ENCODE peak calls at places on chromosomes 12 and 14, in ten cellular contexts. One of them, this sample, is unnamed.

GRCh38 chr12:89280833-89281533 is 71.3 kb downstream of the DUSP6 start:
- DNase-seq in epithelial cell of prostate: no peak
- DNase-seq in pancreas: no peak
- DNase-seq in brain microvascular endothelial cell: no peak
- DNase-seq in SHP77: no peak
- DNase-seq in tibial artery: no peak
- DNase-seq in HTR-8/SVneo: no peak
- DNase-seq in central memory CD8-positive, alpha-beta T cell: no peak
- DNase-seq in HFFc6: no peak
- DNase-seq in NCI-H1436: no peak
- DNase-seq in this sample: peak; percentile 5

GRCh38 chr12:571795-572531 is 91.3 kb downstream of the NINJ2 start:
- DNase-seq in epithelial cell of prostate: no peak
- DNase-seq in pancreas: peak; percentile 48
- DNase-seq in brain microvascular endothelial cell: no peak
- DNase-seq in SHP77: no peak
- DNase-seq in tibial artery: peak; percentile 38
- DNase-seq in HTR-8/SVneo: no peak
- DNase-seq in central memory CD8-positive, alpha-beta T cell: no peak
- DNase-seq in HFFc6: no peak
- DNase-seq in NCI-H1436: no peak
- DNase-seq in this sample: peak; percentile 62

GRCh38 chr12:1013618-1014489 is 22.8 kb downstream of the ERC1 start:
- DNase-seq in epithelial cell of prostate: peak; percentile 71
- DNase-seq in pancreas: no peak
- DNase-seq in brain microvascular endothelial cell: peak; percentile 81
- DNase-seq in SHP77: no peak
- DNase-seq in tibial artery: peak; percentile 27
- DNase-seq in HTR-8/SVneo: no peak
- DNase-seq in central memory CD8-positive, alpha-beta T cell: no peak
- DNase-seq in HFFc6: peak; percentile 71
- DNase-seq in NCI-H1436: no peak
- DNase-seq in this sample: no peak

GRCh38 chr14:37472906-37473305 is 122.1 kb downstream of the FOXA1 start:
- DNase-seq in epithelial cell of prostate: no peak
- DNase-seq in pancreas: no peak
- DNase-seq in brain microvascular endothelial cell: no peak
- DNase-seq in SHP77: no peak
- DNase-seq in tibial artery: no peak
- DNase-seq in HTR-8/SVneo: no peak
- DNase-seq in central memory CD8-positive, alpha-beta T cell: no peak
- DNase-seq in HFFc6: no peak
- DNase-seq in NCI-H1436: no peak
- DNase-seq in this sample: no peak

GRCh38 chr14:100246809-100247428 is 8.0 kb downstream of the YY1 start:
- DNase-seq in epithelial cell of prostate: no peak
- DNase-seq in pancreas: no peak
- DNase-seq in brain microvascular endothelial cell: no peak
- DNase-seq in SHP77: peak; percentile 41
- DNase-seq in tibial artery: no peak
- DNase-seq in HTR-8/SVneo: peak; percentile 61
- DNase-seq in central memory CD8-positive, alpha-beta T cell: no peak
- DNase-seq in HFFc6: peak; percentile 53
- DNase-seq in NCI-H1436: peak; percentile 57
- DNase-seq in this sample: peak; percentile 40

GRCh38 chr14:65198346-65198745 is 96.0 kb upstream of the MAX start:
- DNase-seq in epithelial cell of prostate: no peak
- DNase-seq in pancreas: no peak
- DNase-seq in brain microvascular endothelial cell: no peak
- DNase-seq in SHP77: no peak
- DNase-seq in tibial artery: no peak
- DNase-seq in HTR-8/SVneo: no peak
- DNase-seq in central memory CD8-positive, alpha-beta T cell: no peak
- DNase-seq in HFFc6: no peak
- DNase-seq in NCI-H1436: no peak
- DNase-seq in this sample: no peak

GRCh38 chr12:92696240-92696639 is 6.5 kb upstream of the PLEKHG7 start:
- DNase-seq in epithelial cell of prostate: no peak
- DNase-seq in pancreas: no peak
- DNase-seq in brain microvascular endothelial cell: no peak
- DNase-seq in SHP77: no peak
- DNase-seq in tibial artery: peak; percentile 40
- DNase-seq in HTR-8/SVneo: no peak
- DNase-seq in central memory CD8-positive, alpha-beta T cell: no peak
- DNase-seq in HFFc6: no peak
- DNase-seq in NCI-H1436: no peak
- DNase-seq in this sample: no peak

GRCh38 chr12:104815935-104816334 is 142.2 kb downstream of the SLC41A2 start:
- DNase-seq in epithelial cell of prostate: no peak
- DNase-seq in pancreas: no peak
- DNase-seq in brain microvascular endothelial cell: no peak
- DNase-seq in SHP77: no peak
- DNase-seq in tibial artery: no peak
- DNase-seq in HTR-8/SVneo: no peak
- DNase-seq in central memory CD8-positive, alpha-beta T cell: no peak
- DNase-seq in HFFc6: no peak
- DNase-seq in NCI-H1436: no peak
- DNase-seq in this sample: no peak

GRCh38 chr12:5941907-5942306 is 3.2 kb downstream of the ANO2 start:
- DNase-seq in epithelial cell of prostate: no peak
- DNase-seq in pancreas: no peak
- DNase-seq in brain microvascular endothelial cell: no peak
- DNase-seq in SHP77: no peak
- DNase-seq in tibial artery: no peak
- DNase-seq in HTR-8/SVneo: no peak
- DNase-seq in central memory CD8-positive, alpha-beta T cell: no peak
- DNase-seq in HFFc6: no peak
- DNase-seq in NCI-H1436: no peak
- DNase-seq in this sample: no peak

GRCh38 chr14:84465890-84466289 is 1064.1 kb upstream of the FLRT2 start:
- DNase-seq in epithelial cell of prostate: peak; percentile 10
- DNase-seq in pancreas: no peak
- DNase-seq in brain microvascular endothelial cell: no peak
- DNase-seq in SHP77: no peak
- DNase-seq in tibial artery: no peak
- DNase-seq in HTR-8/SVneo: no peak
- DNase-seq in central memory CD8-positive, alpha-beta T cell: no peak
- DNase-seq in HFFc6: no peak
- DNase-seq in NCI-H1436: no peak
- DNase-seq in this sample: no peak

GRCh38 chr14:56138987-56139386 is 20.8 kb downstream of the PELI2 start:
- DNase-seq in epithelial cell of prostate: no peak
- DNase-seq in pancreas: no peak
- DNase-seq in brain microvascular endothelial cell: no peak
- DNase-seq in SHP77: no peak
- DNase-seq in tibial artery: no peak
- DNase-seq in HTR-8/SVneo: no peak
- DNase-seq in central memory CD8-positive, alpha-beta T cell: no peak
- DNase-seq in HFFc6: no peak
- DNase-seq in NCI-H1436: no peak
- DNase-seq in this sample: peak; percentile 42

GRCh38 chr12:103819892-103820291 is 21.1 kb downstream of the NT5DC3 start:
- DNase-seq in epithelial cell of prostate: no peak
- DNase-seq in pancreas: no peak
- DNase-seq in brain microvascular endothelial cell: no peak
- DNase-seq in SHP77: no peak
- DNase-seq in tibial artery: no peak
- DNase-seq in HTR-8/SVneo: no peak
- DNase-seq in central memory CD8-positive, alpha-beta T cell: no peak
- DNase-seq in HFFc6: no peak
- DNase-seq in NCI-H1436: no peak
- DNase-seq in this sample: no peak

GRCh38 chr14:69044965-69045555 is 66.0 kb upstream of the ACTN1 start:
- DNase-seq in epithelial cell of prostate: no peak
- DNase-seq in pancreas: no peak
- DNase-seq in brain microvascular endothelial cell: no peak
- DNase-seq in SHP77: no peak
- DNase-seq in tibial artery: no peak
- DNase-seq in HTR-8/SVneo: no peak
- DNase-seq in central memory CD8-positive, alpha-beta T cell: no peak
- DNase-seq in HFFc6: no peak
- DNase-seq in NCI-H1436: no peak
- DNase-seq in this sample: peak; percentile 77

GRCh38 chr12:46177020-46177419 is 91.8 kb downstream of the SLC38A1 start:
- DNase-seq in epithelial cell of prostate: no peak
- DNase-seq in pancreas: no peak
- DNase-seq in brain microvascular endothelial cell: no peak
- DNase-seq in SHP77: no peak
- DNase-seq in tibial artery: no peak
- DNase-seq in HTR-8/SVneo: no peak
- DNase-seq in central memory CD8-positive, alpha-beta T cell: no peak
- DNase-seq in HFFc6: no peak
- DNase-seq in NCI-H1436: no peak
- DNase-seq in this sample: no peak

GRCh38 chr12:49969027-49969426 is 3.7 kb upstream of the AQP6 start:
- DNase-seq in epithelial cell of prostate: no peak
- DNase-seq in pancreas: no peak
- DNase-seq in brain microvascular endothelial cell: no peak
- DNase-seq in SHP77: no peak
- DNase-seq in tibial artery: no peak
- DNase-seq in HTR-8/SVneo: no peak
- DNase-seq in central memory CD8-positive, alpha-beta T cell: no peak
- DNase-seq in HFFc6: no peak
- DNase-seq in NCI-H1436: no peak
- DNase-seq in this sample: no peak

GRCh38 chr14:86015511-86015910 is 485.6 kb downstream of the FLRT2 start:
- DNase-seq in epithelial cell of prostate: no peak
- DNase-seq in pancreas: no peak
- DNase-seq in brain microvascular endothelial cell: peak; percentile 0
- DNase-seq in SHP77: no peak
- DNase-seq in tibial artery: no peak
- DNase-seq in HTR-8/SVneo: no peak
- DNase-seq in central memory CD8-positive, alpha-beta T cell: no peak
- DNase-seq in HFFc6: no peak
- DNase-seq in NCI-H1436: no peak
- DNase-seq in this sample: no peak

GRCh38 chr12:7937867-7938506 is 2.0 kb upstream of the SLC2A3 start:
- DNase-seq in epithelial cell of prostate: no peak
- DNase-seq in pancreas: no peak
- DNase-seq in brain microvascular endothelial cell: no peak
- DNase-seq in SHP77: no peak
- DNase-seq in tibial artery: no peak
- DNase-seq in HTR-8/SVneo: peak; percentile 79
- DNase-seq in central memory CD8-positive, alpha-beta T cell: no peak
- DNase-seq in HFFc6: peak; percentile 11
- DNase-seq in NCI-H1436: no peak
- DNase-seq in this sample: no peak

GRCh38 chr14:72350215-72350614 is 418.0 kb downstream of the RGS6 start:
- DNase-seq in epithelial cell of prostate: no peak
- DNase-seq in pancreas: no peak
- DNase-seq in brain microvascular endothelial cell: no peak
- DNase-seq in SHP77: no peak
- DNase-seq in tibial artery: no peak
- DNase-seq in HTR-8/SVneo: no peak
- DNase-seq in central memory CD8-positive, alpha-beta T cell: no peak
- DNase-seq in HFFc6: no peak
- DNase-seq in NCI-H1436: no peak
- DNase-seq in this sample: no peak

GRCh38 chr14:93330609-93331000 is 2.2 kb downstream of the BTBD7 start:
- DNase-seq in epithelial cell of prostate: peak; percentile 20
- DNase-seq in pancreas: no peak
- DNase-seq in brain microvascular endothelial cell: no peak
- DNase-seq in SHP77: no peak
- DNase-seq in tibial artery: no peak
- DNase-seq in HTR-8/SVneo: no peak
- DNase-seq in central memory CD8-positive, alpha-beta T cell: no peak
- DNase-seq in HFFc6: no peak
- DNase-seq in NCI-H1436: no peak
- DNase-seq in this sample: no peak

GRCh38 chr12:32431025-32431424 is 31.7 kb downstream of the FGD4 start:
- DNase-seq in epithelial cell of prostate: no peak
- DNase-seq in pancreas: no peak
- DNase-seq in brain microvascular endothelial cell: no peak
- DNase-seq in SHP77: no peak
- DNase-seq in tibial artery: no peak
- DNase-seq in HTR-8/SVneo: no peak
- DNase-seq in central memory CD8-positive, alpha-beta T cell: no peak
- DNase-seq in HFFc6: no peak
- DNase-seq in NCI-H1436: no peak
- DNase-seq in this sample: no peak

GRCh38 chr12:25500651-25501050 is 52.4 kb downstream of the LMNTD1 start:
- DNase-seq in epithelial cell of prostate: no peak
- DNase-seq in pancreas: no peak
- DNase-seq in brain microvascular endothelial cell: no peak
- DNase-seq in SHP77: no peak
- DNase-seq in tibial artery: no peak
- DNase-seq in HTR-8/SVneo: no peak
- DNase-seq in central memory CD8-positive, alpha-beta T cell: no peak
- DNase-seq in HFFc6: peak; percentile 16
- DNase-seq in NCI-H1436: no peak
- DNase-seq in this sample: no peak

GRCh38 chr12:51391047-51391837 is at the start of gene GALNT6:
- DNase-seq in epithelial cell of prostate: no peak
- DNase-seq in pancreas: peak; percentile 92
- DNase-seq in brain microvascular endothelial cell: no peak
- DNase-seq in SHP77: peak; percentile 19
- DNase-seq in tibial artery: no peak
- DNase-seq in HTR-8/SVneo: peak; percentile 44
- DNase-seq in central memory CD8-positive, alpha-beta T cell: peak; percentile 48
- DNase-seq in HFFc6: peak; percentile 19
- DNase-seq in NCI-H1436: no peak
- DNase-seq in this sample: no peak

GRCh38 chr12:93315907-93316622 is 61.7 kb upstream of the NUDT4 start:
- DNase-seq in epithelial cell of prostate: no peak
- DNase-seq in pancreas: no peak
- DNase-seq in brain microvascular endothelial cell: no peak
- DNase-seq in SHP77: no peak
- DNase-seq in tibial artery: no peak
- DNase-seq in HTR-8/SVneo: no peak
- DNase-seq in central memory CD8-positive, alpha-beta T cell: no peak
- DNase-seq in HFFc6: no peak
- DNase-seq in NCI-H1436: no peak
- DNase-seq in this sample: no peak

This sample was measured in SJCRH30.